ENCODE peak calls at places on chromosome 1, in seven cellular contexts. One of them, this sample, is unnamed. For H3K4me1, the result is how much of the 10 kb centered on the place peaks cover.

GRCh38 chr1:50979964-50980363 is 9.9 kb downstream of the CDKN2C start:
- DNase-seq in mammary epithelial cell: no peak
- DNase-seq in ovary: no peak
- DNase-seq in heart left ventricle: no peak
- DNase-seq in heart right ventricle: no peak
- DNase-seq in CD8-positive, alpha-beta T cell: no peak
- DNase-seq in OCI-LY7: no peak
- DNase-seq in this sample: no peak

GRCh38 chr1:229972600-229973296 is 94.3 kb upstream of the GALNT2 start:
- DNase-seq in mammary epithelial cell: no peak
- DNase-seq in ovary: no peak
- DNase-seq in CD8-positive, alpha-beta T cell: no peak
- DNase-seq in heart right ventricle: no peak
- DNase-seq in heart left ventricle: no peak
- DNase-seq in OCI-LY7: peak
- DNase-seq in this sample: peak

GRCh38 chr1:21834094-21834493 is 22.0 kb downstream of the LDLRAD2 start:
- DNase-seq in heart right ventricle: no peak
- DNase-seq in CD8-positive, alpha-beta T cell: no peak
- DNase-seq in OCI-LY7: peak
- DNase-seq in ovary: no peak
- DNase-seq in mammary epithelial cell: no peak
- DNase-seq in heart left ventricle: no peak
- DNase-seq in this sample: no peak

GRCh38 chr1:108503062-108503740 is 53.1 kb downstream of the NBPF6 start:
- DNase-seq in ovary: no peak
- DNase-seq in OCI-LY7: no peak
- DNase-seq in CD8-positive, alpha-beta T cell: no peak
- DNase-seq in mammary epithelial cell: no peak
- DNase-seq in heart left ventricle: no peak
- DNase-seq in heart right ventricle: no peak
- DNase-seq in this sample: no peak

GRCh38 chr1:155127105-155127671 is 488 bp upstream of the EFNA1 start:
- DNase-seq in OCI-LY7: no peak
- DNase-seq in mammary epithelial cell: peak
- DNase-seq in heart left ventricle: no peak
- DNase-seq in heart right ventricle: peak
- DNase-seq in CD8-positive, alpha-beta T cell: no peak
- DNase-seq in ovary: peak
- DNase-seq in this sample: peak

GRCh38 chr1:150621497-150622113 is 7.8 kb downstream of the ENSA start:
- DNase-seq in heart left ventricle: no peak
- DNase-seq in mammary epithelial cell: no peak
- DNase-seq in OCI-LY7: peak
- DNase-seq in ovary: no peak
- DNase-seq in CD8-positive, alpha-beta T cell: peak
- DNase-seq in heart right ventricle: peak
- DNase-seq in this sample: peak

GRCh38 chr1:105830614-105831146 is 1225.8 kb upstream of the PRMT6 start:
- DNase-seq in heart right ventricle: no peak
- DNase-seq in CD8-positive, alpha-beta T cell: no peak
- DNase-seq in mammary epithelial cell: no peak
- DNase-seq in ovary: no peak
- DNase-seq in heart left ventricle: no peak
- DNase-seq in OCI-LY7: no peak
- DNase-seq in this sample: no peak

GRCh38 chr1:67468066-67468718 is 38.0 kb upstream of the SERBP1 start:
- DNase-seq in mammary epithelial cell: peak
- DNase-seq in CD8-positive, alpha-beta T cell: no peak
- DNase-seq in OCI-LY7: no peak
- DNase-seq in heart left ventricle: no peak
- DNase-seq in heart right ventricle: no peak
- DNase-seq in ovary: no peak
- DNase-seq in this sample: no peak

GRCh38 chr1:58432813-58433668 is 113.5 kb downstream of the OMA1 start:
- DNase-seq in ovary: no peak
- DNase-seq in CD8-positive, alpha-beta T cell: no peak
- DNase-seq in OCI-LY7: no peak
- DNase-seq in heart left ventricle: no peak
- DNase-seq in heart right ventricle: no peak
- DNase-seq in mammary epithelial cell: peak
- DNase-seq in this sample: no peak

GRCh38 chr1:221283532-221283931 is 404.3 kb downstream of the HLX start:
- DNase-seq in heart right ventricle: no peak
- DNase-seq in ovary: no peak
- DNase-seq in OCI-LY7: no peak
- DNase-seq in CD8-positive, alpha-beta T cell: no peak
- DNase-seq in heart left ventricle: no peak
- DNase-seq in mammary epithelial cell: no peak
- DNase-seq in this sample: no peak

GRCh38 chr1:113389356-113389952 is 861 bp upstream of the MAGI3 start:
- DNase-seq in CD8-positive, alpha-beta T cell: no peak
- DNase-seq in ovary: no peak
- DNase-seq in OCI-LY7: peak
- DNase-seq in heart right ventricle: no peak
- DNase-seq in mammary epithelial cell: no peak
- DNase-seq in heart left ventricle: no peak
- DNase-seq in this sample: no peak

GRCh38 chr1:232933026-232933425 is 17.4 kb upstream of the NTPCR start:
- DNase-seq in CD8-positive, alpha-beta T cell: no peak
- DNase-seq in ovary: no peak
- DNase-seq in mammary epithelial cell: no peak
- DNase-seq in heart left ventricle: no peak
- DNase-seq in heart right ventricle: no peak
- DNase-seq in OCI-LY7: no peak
- DNase-seq in this sample: no peak

GRCh38 chr1:63352736-63353135 is 14.7 kb upstream of the ALG6 start:
- DNase-seq in heart right ventricle: no peak
- DNase-seq in CD8-positive, alpha-beta T cell: no peak
- DNase-seq in ovary: no peak
- DNase-seq in OCI-LY7: no peak
- DNase-seq in heart left ventricle: no peak
- DNase-seq in mammary epithelial cell: no peak
- DNase-seq in this sample: no peak

GRCh38 chr1:112524986-112525385 is 16.2 kb downstream of the WNT2B start:
- DNase-seq in heart right ventricle: no peak
- DNase-seq in heart left ventricle: no peak
- DNase-seq in OCI-LY7: no peak
- DNase-seq in mammary epithelial cell: no peak
- DNase-seq in CD8-positive, alpha-beta T cell: no peak
- DNase-seq in ovary: no peak
- DNase-seq in this sample: no peak

GRCh38 chr1:199688774-199689173 is 338.7 kb upstream of the NR5A2 start:
- DNase-seq in heart right ventricle: no peak
- DNase-seq in mammary epithelial cell: no peak
- DNase-seq in CD8-positive, alpha-beta T cell: no peak
- DNase-seq in OCI-LY7: no peak
- DNase-seq in ovary: no peak
- DNase-seq in heart left ventricle: no peak
- DNase-seq in this sample: no peak

GRCh38 chr1:199685369-199685768 is 342.1 kb upstream of the NR5A2 start:
- DNase-seq in heart right ventricle: no peak
- DNase-seq in heart left ventricle: no peak
- DNase-seq in ovary: no peak
- DNase-seq in CD8-positive, alpha-beta T cell: no peak
- DNase-seq in OCI-LY7: no peak
- DNase-seq in mammary epithelial cell: peak
- DNase-seq in this sample: no peak

GRCh38 chr1:199688133-199688676 is 339.3 kb upstream of the NR5A2 start:
- DNase-seq in OCI-LY7: no peak
- DNase-seq in heart left ventricle: no peak
- DNase-seq in mammary epithelial cell: no peak
- DNase-seq in CD8-positive, alpha-beta T cell: no peak
- DNase-seq in ovary: no peak
- DNase-seq in heart right ventricle: no peak
- DNase-seq in this sample: no peak

GRCh38 chr1:199684686-199685273 is 342.7 kb upstream of the NR5A2 start:
- DNase-seq in mammary epithelial cell: peak
- DNase-seq in CD8-positive, alpha-beta T cell: no peak
- DNase-seq in heart left ventricle: no peak
- DNase-seq in heart right ventricle: peak
- DNase-seq in OCI-LY7: peak
- DNase-seq in ovary: no peak
- DNase-seq in this sample: no peak

GRCh38 chr1:199687321-199687720 is 340.2 kb upstream of the NR5A2 start:
- DNase-seq in heart right ventricle: no peak
- DNase-seq in OCI-LY7: no peak
- DNase-seq in heart left ventricle: no peak
- DNase-seq in CD8-positive, alpha-beta T cell: no peak
- DNase-seq in mammary epithelial cell: peak
- DNase-seq in ovary: no peak
- DNase-seq in this sample: no peak
- TF ChIP-seq CTCF in heart right ventricle: no peak
- TF ChIP-seq CTCF in OCI-LY7: no peak
- TF ChIP-seq CTCF in heart left ventricle: no peak
- TF ChIP-seq CTCF in CD8-positive, alpha-beta T cell: no peak
- TF ChIP-seq CTCF in mammary epithelial cell: no peak
- TF ChIP-seq CTCF in ovary: no peak
- TF ChIP-seq CTCF in this sample: no peak

GRCh38 chr1:204287466-204287881 is 72.3 kb downstream of the PLEKHA6 start:
- DNase-seq in mammary epithelial cell: peak
- DNase-seq in heart right ventricle: no peak
- DNase-seq in CD8-positive, alpha-beta T cell: no peak
- DNase-seq in ovary: no peak
- DNase-seq in OCI-LY7: no peak
- DNase-seq in heart left ventricle: no peak
- DNase-seq in this sample: no peak
- H3K4me1 ChIP-seq in mammary epithelial cell: under half
- H3K4me1 ChIP-seq in heart right ventricle: half or more
- H3K4me1 ChIP-seq in CD8-positive, alpha-beta T cell: under half
- H3K4me1 ChIP-seq in ovary: under half
- H3K4me1 ChIP-seq in OCI-LY7: under half
- H3K4me1 ChIP-seq in heart left ventricle: half or more
- H3K4me1 ChIP-seq in this sample: under half

GRCh38 chr1:41359211-41360073 is 1.8 kb upstream of the FOXO6 start:
- DNase-seq in OCI-LY7: no peak
- DNase-seq in mammary epithelial cell: no peak
- DNase-seq in CD8-positive, alpha-beta T cell: no peak
- DNase-seq in heart right ventricle: peak
- DNase-seq in heart left ventricle: no peak
- DNase-seq in ovary: no peak
- DNase-seq in this sample: no peak

GRCh38 chr1:41361028-41361494 is at the start of gene FOXO6:
- DNase-seq in ovary: peak
- DNase-seq in OCI-LY7: peak
- DNase-seq in heart left ventricle: peak
- DNase-seq in heart right ventricle: peak
- DNase-seq in mammary epithelial cell: peak
- DNase-seq in CD8-positive, alpha-beta T cell: peak
- DNase-seq in this sample: peak

GRCh38 chr1:41361495-41362356 is 492 bp downstream of the FOXO6 start:
- DNase-seq in ovary: peak
- DNase-seq in CD8-positive, alpha-beta T cell: no peak
- DNase-seq in OCI-LY7: peak
- DNase-seq in heart right ventricle: no peak
- DNase-seq in heart left ventricle: no peak
- DNase-seq in mammary epithelial cell: no peak
- DNase-seq in this sample: no peak

GRCh38 chr1:41362357-41362721 is 1.1 kb downstream of the FOXO6 start:
- DNase-seq in OCI-LY7: no peak
- DNase-seq in mammary epithelial cell: no peak
- DNase-seq in CD8-positive, alpha-beta T cell: no peak
- DNase-seq in heart right ventricle: no peak
- DNase-seq in heart left ventricle: no peak
- DNase-seq in ovary: peak
- DNase-seq in this sample: no peak

DNA sequence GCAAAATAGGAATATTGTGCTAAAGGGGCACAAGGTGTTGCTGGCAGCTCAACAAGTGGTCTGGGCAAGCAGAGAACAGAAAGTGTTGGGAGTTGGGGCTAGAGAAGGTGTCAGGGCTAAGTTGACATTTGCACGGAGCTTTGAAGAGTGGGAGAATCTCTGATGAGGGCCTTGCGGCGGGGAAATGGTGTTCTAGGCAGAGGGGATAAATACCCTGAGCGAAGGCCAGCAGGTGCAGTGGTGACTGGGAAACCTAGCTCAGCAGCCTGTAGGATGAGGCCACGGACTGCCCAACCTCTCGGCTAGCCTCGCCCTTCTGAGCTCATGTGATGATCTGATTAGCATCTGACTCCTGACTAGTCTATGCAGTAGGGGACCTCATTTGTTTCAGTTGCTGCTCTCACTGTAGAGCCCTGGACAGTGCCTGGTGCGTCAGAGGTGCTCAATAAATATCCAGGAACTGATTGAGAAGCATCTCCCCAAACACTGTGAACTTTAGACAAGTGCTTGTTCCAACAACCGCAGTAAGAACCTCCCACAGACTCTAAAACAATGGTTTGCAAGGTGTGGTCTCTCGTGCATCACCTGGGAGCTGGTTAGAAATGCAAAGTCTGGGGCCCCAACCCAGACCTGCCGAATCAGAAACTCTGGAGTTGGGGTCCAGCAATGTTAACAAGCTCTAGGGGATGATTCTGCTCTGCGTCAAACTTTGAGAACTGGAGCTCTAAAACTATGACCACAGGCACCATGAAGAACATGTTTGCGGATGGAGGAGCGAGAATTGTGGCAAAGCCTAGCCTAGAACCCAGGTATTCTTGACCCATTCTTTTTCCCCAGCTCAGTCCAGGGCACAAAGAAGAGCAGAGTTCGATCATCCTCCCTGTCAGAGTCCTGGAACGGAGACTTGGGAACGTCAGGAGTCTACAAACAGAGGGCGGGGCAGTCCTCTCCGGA is 883 bp upstream of the FOXO6 start:
- DNase-seq in OCI-LY7: no peak
- DNase-seq in mammary epithelial cell: no peak
- DNase-seq in ovary: no peak
- DNase-seq in CD8-positive, alpha-beta T cell: no peak
- DNase-seq in heart left ventricle: no peak
- DNase-seq in heart right ventricle: no peak
- DNase-seq in this sample: peak
- H3K4me3 ChIP-seq in OCI-LY7: peak
- H3K4me3 ChIP-seq in mammary epithelial cell: no peak
- H3K4me3 ChIP-seq in ovary: no peak
- H3K4me3 ChIP-seq in CD8-positive, alpha-beta T cell: peak
- H3K4me3 ChIP-seq in heart left ventricle: peak
- H3K4me3 ChIP-seq in heart right ventricle: peak
- H3K4me3 ChIP-seq in this sample: no peak

DNA sequence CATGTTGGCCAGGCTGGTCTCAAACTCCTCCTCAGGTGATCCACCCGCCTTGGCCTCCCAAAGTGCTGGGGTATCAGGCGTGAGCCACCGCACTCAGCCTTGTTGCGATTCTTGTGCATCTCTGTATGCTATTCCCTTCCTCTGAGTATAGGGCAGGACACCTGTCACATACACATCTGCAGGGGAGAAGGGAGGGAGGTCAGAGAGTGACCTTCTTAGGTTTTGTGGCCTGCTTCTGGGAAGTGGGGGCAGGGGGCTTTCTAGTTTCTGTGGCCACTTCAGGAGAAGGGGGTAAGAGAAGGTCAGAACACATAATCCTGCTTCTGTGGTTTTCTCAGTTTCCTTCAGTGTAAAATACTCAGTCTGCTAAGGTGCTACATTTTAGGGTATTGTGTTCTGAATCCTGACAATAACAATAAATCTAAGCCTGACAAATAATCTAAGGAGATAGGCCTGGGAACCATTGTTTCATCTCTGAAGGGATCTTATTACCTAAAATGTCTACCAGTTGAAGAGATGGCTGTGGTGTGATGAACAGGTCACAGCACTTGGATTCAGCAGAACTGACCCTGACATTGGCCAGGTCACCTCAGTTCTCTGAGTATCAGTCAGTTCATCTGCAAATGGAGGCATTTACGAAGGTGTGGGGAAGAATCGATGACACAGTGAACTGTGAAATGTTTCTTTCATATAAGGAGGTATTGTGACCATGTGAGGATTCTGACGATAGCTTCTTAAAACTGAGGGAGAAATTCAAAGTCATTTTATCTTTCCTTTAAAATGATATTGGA is 212.6 kb upstream of the L1TD1 start:
- DNase-seq in ovary: no peak
- DNase-seq in mammary epithelial cell: no peak
- DNase-seq in OCI-LY7: no peak
- DNase-seq in heart left ventricle: no peak
- DNase-seq in heart right ventricle: no peak
- DNase-seq in CD8-positive, alpha-beta T cell: no peak
- DNase-seq in this sample: no peak
- TF ChIP-seq CTCF in ovary: no peak
- TF ChIP-seq CTCF in mammary epithelial cell: no peak
- TF ChIP-seq CTCF in OCI-LY7: no peak
- TF ChIP-seq CTCF in heart left ventricle: no peak
- TF ChIP-seq CTCF in heart right ventricle: no peak
- TF ChIP-seq CTCF in CD8-positive, alpha-beta T cell: no peak
- TF ChIP-seq CTCF in this sample: no peak

This sample was measured in mucosa of descending colon.